ENCODE peak calls at places on chromosomes 12 and 14, in five cellular contexts. C is A549; L is HCT116; P is IMR-90; T is CD8-positive, alpha-beta T cell. O is an unnamed sample.

GRCh38 chr14:76918176-76918750 is 92.1 kb downstream of the LRRC74A start:
- DNase-seq in C (no peak), L (no peak), P (peak), T (no peak), O (peak)

GRCh38 chr12:121697093-121697698 is 15.4 kb upstream of the TMEM120B start:
- DNase-seq in C (peak), L (peak), P (peak), T (no peak), O (no peak)

GRCh38 chr14:85288041-85288440 is 241.9 kb upstream of the FLRT2 start:
- DNase-seq in C (no peak), L (no peak), P (no peak), T (no peak), O (no peak)

GRCh38 chr12:107759410-107759809 is 1.5 kb downstream of the PRDM4 start:
- DNase-seq in C (peak), L (peak), P (peak), T (no peak), O (no peak)

GRCh38 chr12:94427520-94428381 is 31.9 kb downstream of the CEP83 start:
- DNase-seq in C (no peak), L (no peak), P (peak), T (no peak), O (peak)

GRCh38 chr12:10205251-10205807 is 7.3 kb upstream of the GABARAPL1 start:
- DNase-seq in C (peak), L (no peak), P (peak), T (no peak), O (no peak)

GRCh38 chr12:14450479-14450878 is 85.0 kb downstream of the ATF7IP start:
- DNase-seq in C (no peak), L (no peak), P (no peak), T (no peak), O (no peak)

GRCh38 chr12:133203344-133204263 is 22.3 kb downstream of the ZNF268 start:
- DNase-seq in C (peak), L (no peak), P (peak), T (no peak), O (no peak)

GRCh38 chr14:75702606-75703261 is 41.7 kb downstream of the TTLL5 start:
- DNase-seq in C (no peak), L (no peak), P (peak), T (no peak), O (no peak)

GRCh38 chr12:104600790-104601739 is 144.3 kb downstream of the CHST11 start:
- DNase-seq in C (no peak), L (no peak), P (no peak), T (no peak), O (no peak)

GRCh38 chr12:77049767-77050353 is 15.5 kb downstream of the E2F7 start:
- DNase-seq in C (peak), L (peak), P (peak), T (no peak), O (no peak)

GRCh38 chr12:106459124-106459523 is 101.6 kb downstream of the POLR3B start:
- DNase-seq in C (no peak), L (no peak), P (no peak), T (no peak), O (no peak)

GRCh38 chr14:102221026-102221425 is 81.3 kb downstream of the WDR20 start:
- DNase-seq in C (no peak), L (no peak), P (peak), T (no peak), O (no peak)

GRCh38 chr12:79886917-79887519 is 47.9 kb downstream of the PPP1R12A start:
- DNase-seq in C (peak), L (peak), P (peak), T (no peak), O (no peak)

GRCh38 chr14:94975366-94975765 is 182.0 kb downstream of the DICER1 start:
- DNase-seq in C (no peak), L (no peak), P (no peak), T (no peak), O (no peak)

GRCh38 chr12:91574391-91574790 is 391.8 kb upstream of the DCN start:
- DNase-seq in C (no peak), L (no peak), P (no peak), T (no peak), O (no peak)

GRCh38 chr12:14960548-14961465 is 594 bp downstream of the ARHGDIB start:
- DNase-seq in C (no peak), L (no peak), P (peak), T (no peak), O (peak)

GRCh38 chr12:124543052-124543590 is 24.3 kb downstream of the NCOR2 start:
- DNase-seq in C (peak), L (no peak), P (no peak), T (no peak), O (no peak)
- H3K4me3 ChIP-seq in C (no peak), L (no peak), P (no peak), T (no peak), O (no peak)

DNA sequence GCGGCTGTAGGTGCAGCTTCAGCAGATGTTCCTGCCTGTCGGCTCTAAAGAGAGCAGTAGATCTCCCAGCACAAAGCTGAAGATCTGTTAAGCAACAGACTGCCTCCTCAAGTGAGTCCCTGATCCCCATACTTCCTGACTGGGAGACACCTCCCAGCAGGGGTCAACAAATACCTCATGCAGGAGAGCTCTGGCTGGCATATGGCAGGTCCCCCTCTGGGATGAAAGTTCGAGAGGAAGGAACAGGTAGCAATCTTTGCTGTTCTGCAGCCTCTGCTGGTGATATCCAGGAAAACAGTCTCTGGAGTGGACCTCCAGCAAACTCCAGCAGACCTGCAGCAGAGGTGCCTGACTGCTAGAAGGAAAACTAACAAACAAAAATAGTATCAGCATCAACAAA is 337.1 kb upstream of the USP15 start:
- DNase-seq in C (no peak), L (no peak), P (no peak), T (no peak), O (no peak)
- TF ChIP-seq CTCF in C (no peak), L (no peak), P (no peak), T (no peak), O (no peak)

GRCh38 chr12:82873951-82874350 is 187.2 kb downstream of the TMTC2 start:
- DNase-seq in C (no peak), L (no peak), P (no peak), T (no peak), O (no peak)

GRCh38 chr12:82873309-82873708 is 186.6 kb downstream of the TMTC2 start:
- DNase-seq in C (no peak), L (no peak), P (no peak), T (no peak), O (no peak)

GRCh38 chr12:82866946-82867345 is 180.2 kb downstream of the TMTC2 start:
- DNase-seq in C (no peak), L (no peak), P (no peak), T (no peak), O (no peak)

GRCh38 chr12:82867782-82868505 is 181.2 kb downstream of the TMTC2 start:
- DNase-seq in C (no peak), L (no peak), P (no peak), T (no peak), O (no peak)

GRCh38 chr12:82870825-82871377 is 184.2 kb downstream of the TMTC2 start:
- DNase-seq in C (no peak), L (no peak), P (no peak), T (no peak), O (no peak)
- H3K27ac ChIP-seq in C (no peak), L (no peak), P (no peak), T (no peak), O (no peak)

DNA sequence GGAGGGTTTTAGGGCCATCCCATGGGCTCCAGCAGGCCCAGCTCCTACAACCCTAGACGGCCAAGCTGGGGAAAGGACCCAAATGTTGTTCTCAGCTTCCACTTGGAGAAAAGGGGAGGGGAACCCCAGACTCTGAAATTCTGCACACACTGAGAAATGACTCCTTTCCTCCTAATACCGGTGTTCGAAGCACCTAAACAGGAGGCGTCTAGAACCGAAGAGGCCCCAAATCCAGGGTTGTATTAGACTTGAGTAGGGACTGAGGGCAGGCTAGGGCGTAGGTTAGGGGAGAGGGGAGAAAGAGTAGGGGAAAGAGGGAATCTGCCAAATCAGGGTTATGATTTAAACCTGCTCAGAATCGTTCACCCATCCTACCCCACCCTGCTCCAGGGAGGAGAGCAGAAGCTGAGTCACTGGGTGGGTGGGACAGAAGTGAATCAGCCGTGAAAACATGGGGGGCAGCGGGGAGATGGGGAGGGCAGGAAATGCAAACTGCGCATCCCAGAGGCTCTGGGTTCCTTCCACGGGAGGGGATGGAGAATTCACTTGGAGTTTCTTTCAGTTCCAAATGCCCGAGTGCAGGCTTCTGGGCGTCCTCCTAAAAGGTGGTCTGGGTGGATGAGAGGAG is 1.0 kb downstream of the IGFBP6 start:
- DNase-seq in C (peak), L (peak), P (peak), T (no peak), O (no peak)
- H3K4me3 ChIP-seq in C (peak), L (peak), P (peak), T (peak), O (no peak)

O was measured in lung.